ENCODE peak calls at places on chromosome 1, in seven cellular contexts. H is small intestine, G is OCI-LY7, U is uterus, Y is IMR-90, J is astrocyte, X is AG04450. Z is an unnamed sample. For H3K9me3, the result is how much of the 10 kb centered on the place peaks cover.

GRCh38 chr1:199743227-199743626 is 284.3 kb upstream of the NR5A2 start:
- DNase-seq in J (peak), X (no peak), H (no peak), G (no peak), Y (peak), U (no peak), Z (no peak)

GRCh38 chr1:231236131-231236571 is 4.9 kb upstream of the GNPAT start:
- DNase-seq in G (no peak), U (no peak), X (no peak), J (no peak), H (peak), Y (no peak), Z (no peak)

GRCh38 chr1:50973875-50974617 is 4.0 kb downstream of the CDKN2C start:
- DNase-seq in X (no peak), G (no peak), J (no peak), H (no peak), Y (no peak), U (no peak), Z (peak)

GRCh38 chr1:1318131-1318652 is 6.3 kb downstream of the INTS11 start:
- DNase-seq in J (peak), G (no peak), U (peak), Y (peak), H (peak), X (peak), Z (no peak)

GRCh38 chr1:230270185-230270939 is 155.8 kb downstream of the PGBD5 start:
- DNase-seq in G (peak), X (no peak), U (no peak), J (peak), H (no peak), Y (peak), Z (no peak)

GRCh38 chr1:3692593-3692992 is 40.3 kb downstream of the TP73 start:
- DNase-seq in Y (no peak), H (no peak), U (no peak), X (no peak), J (no peak), G (no peak), Z (no peak)

GRCh38 chr1:81600878-81601658 is 199.7 kb upstream of the ADGRL2 start:
- DNase-seq in J (no peak), Y (no peak), U (no peak), G (no peak), H (no peak), X (no peak), Z (no peak)

GRCh38 chr1:78743626-78744025 is 94.0 kb downstream of the IFI44 start:
- DNase-seq in H (no peak), G (no peak), J (peak), Y (peak), U (no peak), X (no peak), Z (no peak)

GRCh38 chr1:177858222-177858894 is 111.5 kb downstream of the SEC16B start:
- DNase-seq in G (no peak), U (peak), X (no peak), H (peak), J (peak), Y (peak), Z (no peak)

GRCh38 chr1:6922096-6922931 is 137.1 kb downstream of the CAMTA1 start:
- DNase-seq in Y (peak), G (no peak), J (peak), H (no peak), U (peak), X (no peak), Z (no peak)

GRCh38 chr1:201013991-201014815 is 9.3 kb downstream of the KIF21B start:
- DNase-seq in J (no peak), Y (no peak), G (no peak), X (no peak), U (no peak), H (no peak), Z (peak)

GRCh38 chr1:210688482-210689233 is 360.0 kb downstream of the HHAT start:
- DNase-seq in H (no peak), J (no peak), X (no peak), Y (peak), G (no peak), U (no peak), Z (no peak)

GRCh38 chr1:225378880-225379279 is 49.0 kb downstream of the LBR start:
- DNase-seq in U (no peak), Y (peak), G (no peak), H (no peak), J (peak), X (peak), Z (no peak)

GRCh38 chr1:23591460-23592208 is 32.3 kb upstream of the ID3 start:
- DNase-seq in G (peak), U (no peak), X (no peak), J (no peak), Y (peak), H (no peak), Z (no peak)

GRCh38 chr1:162704673-162705424 is 72.6 kb downstream of the DDR2 start:
- DNase-seq in G (no peak), H (no peak), U (no peak), Y (no peak), X (no peak), J (no peak), Z (no peak)

GRCh38 chr1:189775343-189775742 is 702.3 kb downstream of the BRINP3 start:
- DNase-seq in H (no peak), G (no peak), U (no peak), Y (peak), X (peak), J (peak), Z (no peak)

GRCh38 chr1:31985430-31985829 is 28.2 kb upstream of the KHDRBS1 start:
- DNase-seq in Y (peak), H (no peak), G (peak), J (no peak), X (no peak), U (no peak), Z (no peak)

GRCh38 chr1:223363057-223363855 is 720 bp downstream of the SUSD4 start:
- DNase-seq in G (no peak), H (no peak), X (no peak), Y (peak), J (peak), U (no peak), Z (peak)

GRCh38 chr1:109985251-109986053 is 887 bp downstream of the AHCYL1 start:
- DNase-seq in H (peak), J (no peak), U (peak), X (no peak), G (no peak), Y (no peak), Z (peak)

GRCh38 chr1:43421396-43421795 is 31.7 kb downstream of the SZT2 start:
- DNase-seq in G (no peak), H (no peak), Y (no peak), J (no peak), U (no peak), X (no peak), Z (no peak)

GRCh38 chr1:43425045-43425444 is 28.7 kb downstream of the HYI start:
- DNase-seq in U (no peak), J (no peak), H (no peak), G (no peak), Y (peak), X (no peak), Z (no peak)

GRCh38 chr1:43423672-43424550 is 29.8 kb downstream of the HYI start:
- DNase-seq in U (peak), Y (no peak), X (no peak), J (no peak), G (no peak), H (peak), Z (no peak)

GRCh38 chr1:43421976-43422750 is 31.6 kb downstream of the HYI start:
- DNase-seq in U (no peak), Y (no peak), X (no peak), H (peak), G (no peak), J (no peak), Z (no peak)

DNA sequence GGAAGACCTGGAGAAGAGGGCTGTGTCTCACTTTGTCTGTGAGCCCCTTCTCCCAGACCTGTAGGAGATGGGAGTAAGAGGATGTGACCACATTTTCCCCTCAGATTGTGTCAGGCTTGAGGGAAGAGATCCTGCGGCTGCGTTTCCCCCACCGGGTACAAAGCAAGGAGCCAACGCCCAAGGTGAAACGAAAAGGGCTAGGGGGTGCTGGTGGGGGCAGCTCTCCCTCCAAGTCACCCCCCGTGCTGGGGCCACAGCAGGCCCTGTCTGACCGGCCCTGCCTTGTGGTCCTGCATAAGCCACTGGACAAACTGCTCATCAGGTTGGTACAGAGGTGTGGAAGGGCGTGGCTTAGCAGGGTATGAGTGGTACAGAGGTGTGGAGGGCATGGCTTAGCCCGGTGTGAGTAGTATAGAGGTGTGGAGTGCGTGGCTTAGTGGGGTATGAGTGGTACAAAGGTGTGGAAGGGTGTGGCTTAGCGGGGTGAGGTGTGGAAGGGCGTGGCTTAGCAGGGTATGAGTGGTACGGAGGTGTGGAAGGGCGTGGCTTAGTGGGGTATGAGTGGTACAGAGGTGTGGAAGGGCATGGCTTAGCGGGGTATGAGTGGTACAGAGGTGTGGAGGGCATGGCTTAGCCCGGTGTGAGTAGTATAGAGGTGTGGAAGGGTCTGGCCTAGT is 30.6 kb downstream of the HYI start:
- DNase-seq in J (no peak), U (peak), X (no peak), Y (no peak), G (no peak), H (no peak), Z (no peak)
- H3K4me3 ChIP-seq in J (no peak), U (no peak), X (no peak), Y (no peak), G (no peak), H (no peak), Z (no peak)

GRCh38 chr1:67250051-67250653 is 57.5 kb upstream of the IL12RB2 start:
- DNase-seq in U (no peak), H (no peak), X (no peak), G (peak), J (no peak), Y (no peak), Z (no peak)
- H3K9me3 ChIP-seq in U (under half), H (under half), X (under half), G (under half), J (under half), Y (under half), Z (under half)

GRCh38 chr1:246394121-246394520 is 113.0 kb downstream of the SMYD3 start:
- DNase-seq in U (no peak), G (no peak), H (no peak), X (peak), Y (peak), J (no peak), Z (no peak)

GRCh38 chr1:246396322-246396721 is 110.8 kb downstream of the SMYD3 start:
- DNase-seq in X (no peak), J (no peak), Y (no peak), U (no peak), G (no peak), H (no peak), Z (no peak)

GRCh38 chr1:246404078-246404477 is 103.0 kb downstream of the SMYD3 start:
- DNase-seq in Y (no peak), J (no peak), G (no peak), X (no peak), H (no peak), U (no peak), Z (no peak)

GRCh38 chr1:246397046-246397445 is 110.0 kb downstream of the SMYD3 start:
- DNase-seq in Y (no peak), X (no peak), U (no peak), G (no peak), H (no peak), J (no peak), Z (no peak)

DNA sequence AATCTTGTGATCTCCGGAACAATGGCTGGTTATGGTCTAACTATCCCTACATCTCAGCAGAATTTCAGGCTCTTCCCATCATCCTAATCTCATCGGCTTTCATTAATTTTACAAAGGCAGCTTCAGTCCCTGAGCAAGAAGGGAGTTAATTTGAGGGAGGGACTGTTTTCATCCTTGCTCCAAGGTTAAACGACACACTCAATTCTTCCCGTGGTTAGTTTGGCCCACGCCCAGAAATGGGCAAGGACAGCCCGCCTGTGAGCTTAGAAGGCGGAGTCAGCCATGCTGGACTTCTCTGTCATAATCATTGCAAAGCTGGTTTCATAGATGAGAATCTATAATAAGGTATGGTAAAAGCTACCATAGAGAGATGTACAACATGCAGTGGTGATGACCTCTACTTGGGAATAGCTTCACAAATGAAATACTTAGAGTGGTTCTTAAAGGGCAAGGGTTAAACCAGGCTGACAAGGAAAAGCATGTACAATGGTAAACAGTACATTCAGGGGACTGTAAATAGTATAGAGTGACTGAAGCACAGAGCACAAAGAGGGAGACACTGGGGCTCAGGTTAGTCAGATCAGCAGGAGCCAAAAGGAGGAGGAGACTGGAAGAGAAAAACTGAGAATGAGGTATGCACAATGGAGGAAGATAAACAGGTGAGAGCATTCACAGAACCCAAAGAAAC is 108.8 kb downstream of the SMYD3 start:
- DNase-seq in Y (no peak), X (no peak), H (no peak), J (no peak), U (no peak), G (no peak), Z (no peak)
- H3K4me3 ChIP-seq in Y (no peak), X (no peak), H (no peak), J (no peak), U (no peak), G (no peak), Z (no peak)

GRCh38 chr1:152516082-152516481 is 1.8 kb downstream of the CRCT1 start:
- DNase-seq in H (no peak), J (no peak), Y (no peak), X (no peak), U (no peak), G (no peak), Z (no peak)

GRCh38 chr1:152520561-152521090 is 6.3 kb downstream of the CRCT1 start:
- DNase-seq in Y (no peak), H (no peak), X (no peak), J (no peak), G (no peak), U (no peak), Z (no peak)

GRCh38 chr1:152517237-152517811 is 3.0 kb downstream of the CRCT1 start:
- DNase-seq in Y (no peak), U (peak), J (peak), H (peak), G (no peak), X (no peak), Z (no peak)

GRCh38 chr1:152515454-152515823 is 1.2 kb downstream of the CRCT1 start:
- DNase-seq in H (peak), U (no peak), J (peak), Y (peak), X (no peak), G (no peak), Z (no peak)

GRCh38 chr1:152519876-152520275 is 5.6 kb downstream of the CRCT1 start:
- DNase-seq in Y (no peak), G (no peak), X (no peak), U (no peak), J (no peak), H (peak), Z (no peak)
- H3K9me3 ChIP-seq in Y (under half), G (under half), X (under half), U (under half), J (under half), H (under half), Z (under half)